ENCODE peak calls at places on chromosomes 4 and X, in six cellular contexts. V, Y, O, X, U and C are unnamed samples.

GRCh38 chr4:52868138-52868537 is 6.0 kb downstream of the RASL11B start:
- DNase-seq in U (no peak), V (no peak), O (no peak), Y (no peak), X (no peak), C (peak; percentile 76)

GRCh38 chr4:7158081-7158750 is 34.1 kb upstream of the SORCS2 start:
- DNase-seq in V (no peak), Y (no peak), U (no peak), X (peak; percentile 57), O (no peak), C (no peak)

GRCh38 chr4:155062948-155063347 is 145.5 kb upstream of the NPY2R start:
- DNase-seq in X (no peak), O (no peak), Y (no peak), U (no peak), V (no peak), C (peak; percentile 30)

GRCh38 chrX:154369453-154370299 is 4.8 kb downstream of the FLNA start:
- DNase-seq in O (peak; percentile 96), U (peak; percentile 92), X (peak; percentile 86), V (peak; percentile 64), Y (peak; percentile 96), C (peak; percentile 76)

GRCh38 chr4:83561381-83561780 is 25.5 kb downstream of the GPAT3 start:
- DNase-seq in U (peak; percentile 27), V (peak; percentile 13), Y (peak; percentile 43), X (no peak), O (peak; percentile 52), C (no peak)

GRCh38 chrX:46198858-46199257 is 346.4 kb downstream of the ZNF674 start:
- DNase-seq in O (no peak), Y (no peak), V (no peak), X (no peak), U (no peak), C (no peak)

GRCh38 chr4:183260491-183261151 is 59.5 kb downstream of the CLDN22 start:
- DNase-seq in Y (no peak), V (peak; percentile 46), X (no peak), U (no peak), O (no peak), C (no peak)

GRCh38 chr4:52507774-52508173 is 151.3 kb downstream of the USP46 start:
- DNase-seq in X (no peak), U (no peak), O (no peak), V (no peak), Y (peak; percentile 16), C (no peak)

GRCh38 chr4:99642725-99643489 is 14.7 kb downstream of the C4orf54 start:
- DNase-seq in Y (no peak), V (no peak), O (peak; percentile 3), U (no peak), X (no peak), C (no peak)

GRCh38 chr4:53235547-53235946 is 130.3 kb downstream of the SCFD2 start:
- DNase-seq in O (no peak), V (no peak), U (no peak), Y (no peak), X (no peak), C (no peak)

GRCh38 chr4:179415016-179415841 is 1973.0 kb upstream of the AGA start:
- DNase-seq in X (no peak), V (no peak), O (no peak), Y (peak; percentile 13), U (no peak), C (no peak)

GRCh38 chrX:71543316-71543715 is 10.4 kb downstream of the OGT start:
- DNase-seq in Y (peak; percentile 41), U (peak; percentile 56), X (no peak), O (peak; percentile 66), V (no peak), C (no peak)

GRCh38 chrX:20361890-20362262 is 95.2 kb upstream of the RPS6KA3 start:
- DNase-seq in U (no peak), V (no peak), Y (peak; percentile 41), X (no peak), O (peak; percentile 59), C (no peak)

GRCh38 chr4:140865830-140866229 is 109.6 kb upstream of the TBC1D9 start:
- DNase-seq in V (no peak), Y (no peak), O (no peak), U (no peak), X (no peak), C (no peak)

GRCh38 chr4:108774809-108775530 is 12.1 kb upstream of the ETNPPL start:
- DNase-seq in O (no peak), V (no peak), Y (no peak), U (no peak), X (no peak), C (no peak)

GRCh38 chr4:150306719-150307118 is 228.5 kb downstream of the DCLK2 start:
- DNase-seq in O (no peak), V (no peak), Y (no peak), X (no peak), U (no peak), C (no peak)

GRCh38 chr4:40254961-40255721 is 58.3 kb downstream of the RHOH start:
- DNase-seq in Y (peak; percentile 75), U (no peak), X (no peak), O (peak; percentile 42), V (no peak), C (no peak)

GRCh38 chr4:181959121-181959520 is 284.1 kb upstream of the TENM3 start:
- DNase-seq in U (no peak), V (no peak), Y (peak; percentile 83), X (no peak), O (peak; percentile 63), C (peak; percentile 47)

GRCh38 chr4:42302348-42302747 is 94.9 kb upstream of the SHISA3 start:
- DNase-seq in V (no peak), O (peak; percentile 41), X (no peak), U (no peak), Y (peak; percentile 43), C (peak; percentile 79)

GRCh38 chrX:7027071-7027470 is 120.4 kb upstream of the STS start:
- DNase-seq in Y (no peak), O (no peak), V (peak; percentile 30), U (no peak), X (no peak), C (no peak)

GRCh38 chrX:69524765-69525164 is 20.6 kb downstream of the NALF2 start:
- DNase-seq in X (no peak), O (no peak), V (no peak), U (no peak), Y (no peak), C (no peak)

GRCh38 chr4:74065115-74065642 is 26.7 kb upstream of the CXCL3 start:
- DNase-seq in V (no peak), O (no peak), Y (no peak), X (no peak), U (no peak), C (no peak)

GRCh38 chrX:155819525-155819924 is 61.6 kb upstream of the VAMP7 start:
- DNase-seq in U (no peak), O (no peak), Y (no peak), V (no peak), X (no peak), C (no peak)

GRCh38 chrX:74420194-74421035 is 878 bp upstream of the SLC16A2 start:
- DNase-seq in V (peak; percentile 57), Y (peak; percentile 58), U (peak; percentile 27), X (peak; percentile 80), O (peak; percentile 58), C (peak; percentile 35)

DNA sequence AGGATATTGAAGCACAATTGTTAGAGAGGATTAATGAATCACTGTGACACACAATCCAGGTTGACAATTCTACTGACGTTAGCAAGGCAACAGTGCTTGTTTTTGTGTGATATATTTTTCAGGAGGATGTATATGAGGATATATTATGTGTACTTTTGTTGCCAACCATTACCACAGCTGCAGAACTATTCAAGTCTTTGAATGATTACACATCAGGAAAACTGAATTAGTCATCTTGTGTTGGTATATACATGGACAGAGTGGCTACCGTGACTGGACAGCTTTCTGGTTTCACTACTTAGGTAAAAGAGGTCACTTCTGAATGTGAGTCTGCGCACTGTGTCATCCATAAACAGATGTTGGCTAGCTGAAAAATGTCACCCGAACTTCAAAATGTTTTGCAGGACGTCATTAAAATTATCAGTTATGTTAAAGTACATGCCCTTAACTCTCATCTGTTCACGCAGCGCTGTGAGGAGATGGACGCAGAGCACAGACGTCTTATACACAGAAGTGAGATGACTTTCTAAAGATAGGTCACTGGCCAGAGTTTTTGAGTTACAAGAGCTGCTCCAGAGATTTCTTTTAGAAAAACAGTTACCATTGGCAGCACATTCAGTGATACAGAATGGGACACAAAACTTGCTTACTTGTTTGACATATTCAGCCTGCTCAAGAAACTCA is 69.0 kb downstream of the MRPL1 start:
- DNase-seq in X (no peak), O (peak; percentile 86), U (peak; percentile 23), V (no peak), Y (peak; percentile 50), C (no peak)
- TF ChIP-seq CTCF in X (no peak), O (no peak), U (no peak), V (no peak), Y (no peak), C (no peak)

GRCh38 chrX:53584891-53585290 is 101.6 kb downstream of the HUWE1 start:
- DNase-seq in U (no peak), Y (no peak), V (no peak), X (no peak), O (no peak), C (no peak)

GRCh38 chrX:53583571-53583970 is 102.9 kb downstream of the HUWE1 start:
- DNase-seq in X (no peak), O (no peak), Y (no peak), U (no peak), V (no peak), C (no peak)

DNA sequence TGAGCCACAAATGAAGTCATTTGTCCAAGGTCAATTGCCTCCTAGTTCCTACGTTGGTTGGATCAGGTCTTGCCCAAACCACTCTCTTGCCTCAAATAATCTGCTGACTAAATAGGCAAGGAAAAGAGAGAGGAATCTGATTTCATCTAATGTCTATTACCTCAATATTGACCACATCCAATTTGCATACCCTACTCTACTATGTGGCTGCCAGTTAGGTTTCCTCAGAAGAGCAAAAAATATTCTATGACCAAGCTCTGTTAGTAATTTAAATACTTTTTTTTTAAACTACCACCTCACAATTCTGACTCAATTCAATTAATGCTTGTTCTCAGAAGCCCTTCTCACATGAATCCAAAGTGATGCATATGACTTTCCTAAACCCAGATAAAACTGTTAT is 98.7 kb downstream of the HUWE1 start:
- DNase-seq in V (no peak), U (no peak), O (no peak), X (no peak), Y (no peak), C (no peak)
- TF ChIP-seq CTCF in V (no peak), U (no peak), O (no peak), X (no peak), Y (no peak), C (no peak)

GRCh38 chr4:76426272-76426671 is 5.3 kb upstream of the CCDC158 start:
- DNase-seq in X (no peak), V (no peak), U (no peak), O (no peak), Y (no peak), C (no peak)
- TF ChIP-seq CTCF in X (no peak), V (no peak), U (peak; percentile 33), O (peak; percentile 28), Y (peak; percentile 23), C (peak; percentile 34)

DNA sequence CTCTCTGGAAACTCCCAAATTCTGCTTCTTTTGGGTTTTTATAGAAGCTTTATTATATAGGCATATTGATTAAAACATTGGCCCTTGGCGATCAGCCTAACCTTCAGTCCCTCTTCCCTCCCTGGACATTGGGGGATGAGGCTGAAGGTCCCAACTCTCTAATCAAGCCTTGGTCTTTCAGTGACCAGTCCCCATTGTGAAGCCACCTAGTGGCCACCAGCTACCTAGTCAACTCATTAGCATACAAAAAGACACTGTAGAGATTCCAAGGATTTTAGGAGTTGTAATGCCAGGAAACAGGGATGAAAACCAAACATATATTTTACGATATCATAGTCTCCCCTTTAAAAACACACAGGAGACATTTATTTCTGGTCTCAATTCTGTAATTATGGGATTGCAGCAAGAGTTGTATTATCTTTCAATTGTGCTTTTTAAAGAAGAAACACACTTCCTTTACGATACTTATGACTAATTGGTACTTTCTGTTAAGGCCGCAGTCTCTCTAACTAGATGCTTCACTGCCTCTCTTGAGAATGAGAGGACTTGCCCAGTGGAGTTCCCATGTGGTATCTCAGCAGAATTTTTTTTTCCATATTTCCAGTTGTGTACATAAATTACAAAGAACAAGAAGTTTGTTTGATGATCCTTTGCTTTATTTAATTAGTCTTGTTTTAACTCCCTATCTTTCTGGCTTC is 58.2 kb downstream of the WDR17 start:
- DNase-seq in Y (peak; percentile 14), U (no peak), V (peak; percentile 9), O (peak; percentile 21), X (no peak), C (peak; percentile 39)
- TF ChIP-seq CTCF in Y (peak; percentile 72), U (peak; percentile 70), V (peak; percentile 40), O (peak; percentile 68), X (peak; percentile 14), C (peak; percentile 91)